ENCODE peak calls at places on chromosome 4, in eight cellular contexts. One of them, this sample, is unnamed. For H3K4me1, the result is how much of the 10 kb centered on the place peaks cover.

GRCh38 chr4:54882616-54883015 is 224.9 kb downstream of the KIT start:
- DNase-seq in fibroblast of lung: peak
- DNase-seq in upper lobe of right lung: no peak
- DNase-seq in uterus: no peak
- DNase-seq in adrenal gland: no peak
- DNase-seq in body of pancreas: no peak
- DNase-seq in mucosa of descending colon: no peak
- DNase-seq in sigmoid colon: no peak
- DNase-seq in this sample: no peak

GRCh38 chr4:76354517-76355473 is 48.3 kb downstream of the STBD1 start:
- DNase-seq in fibroblast of lung: no peak
- DNase-seq in upper lobe of right lung: no peak
- DNase-seq in uterus: no peak
- DNase-seq in adrenal gland: no peak
- DNase-seq in body of pancreas: no peak
- DNase-seq in mucosa of descending colon: peak
- DNase-seq in sigmoid colon: no peak
- DNase-seq in this sample: no peak

GRCh38 chr4:184896868-184897715 is 71.3 kb upstream of the ACSL1 start:
- DNase-seq in fibroblast of lung: no peak
- DNase-seq in upper lobe of right lung: peak
- DNase-seq in uterus: no peak
- DNase-seq in adrenal gland: no peak
- DNase-seq in body of pancreas: no peak
- DNase-seq in mucosa of descending colon: no peak
- DNase-seq in sigmoid colon: no peak
- DNase-seq in this sample: no peak

GRCh38 chr4:107037188-107037587 is 1.1 kb upstream of the DKK2 start:
- DNase-seq in fibroblast of lung: peak
- DNase-seq in upper lobe of right lung: peak
- DNase-seq in uterus: peak
- DNase-seq in adrenal gland: peak
- DNase-seq in body of pancreas: peak
- DNase-seq in mucosa of descending colon: peak
- DNase-seq in sigmoid colon: peak
- DNase-seq in this sample: peak

GRCh38 chr4:145565328-145565727 is 53.9 kb upstream of the MMAA start:
- DNase-seq in fibroblast of lung: no peak
- DNase-seq in upper lobe of right lung: no peak
- DNase-seq in uterus: no peak
- DNase-seq in adrenal gland: no peak
- DNase-seq in body of pancreas: no peak
- DNase-seq in mucosa of descending colon: no peak
- DNase-seq in sigmoid colon: no peak
- DNase-seq in this sample: no peak

GRCh38 chr4:54784188-54784671 is 126.5 kb downstream of the KIT start:
- DNase-seq in fibroblast of lung: peak
- DNase-seq in upper lobe of right lung: peak
- DNase-seq in uterus: peak
- DNase-seq in adrenal gland: peak
- DNase-seq in body of pancreas: peak
- DNase-seq in mucosa of descending colon: peak
- DNase-seq in sigmoid colon: peak
- DNase-seq in this sample: no peak

GRCh38 chr4:54904953-54905352 is 220.4 kb downstream of the KDR start:
- DNase-seq in fibroblast of lung: no peak
- DNase-seq in upper lobe of right lung: no peak
- DNase-seq in uterus: no peak
- DNase-seq in adrenal gland: no peak
- DNase-seq in body of pancreas: no peak
- DNase-seq in mucosa of descending colon: no peak
- DNase-seq in sigmoid colon: no peak
- DNase-seq in this sample: no peak

GRCh38 chr4:6826781-6827508 is 44.4 kb downstream of the KIAA0232 start:
- DNase-seq in fibroblast of lung: no peak
- DNase-seq in upper lobe of right lung: no peak
- DNase-seq in uterus: no peak
- DNase-seq in adrenal gland: no peak
- DNase-seq in body of pancreas: no peak
- DNase-seq in mucosa of descending colon: no peak
- DNase-seq in sigmoid colon: no peak
- DNase-seq in this sample: no peak

GRCh38 chr4:137881641-137882040 is 349.3 kb upstream of the PCDH18 start:
- DNase-seq in fibroblast of lung: no peak
- DNase-seq in upper lobe of right lung: no peak
- DNase-seq in uterus: no peak
- DNase-seq in adrenal gland: no peak
- DNase-seq in body of pancreas: no peak
- DNase-seq in mucosa of descending colon: no peak
- DNase-seq in sigmoid colon: no peak
- DNase-seq in this sample: no peak

GRCh38 chr4:107721436-107722090 is 1.5 kb upstream of the PAPSS1 start:
- DNase-seq in fibroblast of lung: no peak
- DNase-seq in upper lobe of right lung: peak
- DNase-seq in uterus: no peak
- DNase-seq in adrenal gland: no peak
- DNase-seq in body of pancreas: no peak
- DNase-seq in mucosa of descending colon: peak
- DNase-seq in sigmoid colon: no peak
- DNase-seq in this sample: peak

GRCh38 chr4:169724251-169724650 is 33.5 kb downstream of the HPF1 start:
- DNase-seq in fibroblast of lung: peak
- DNase-seq in upper lobe of right lung: no peak
- DNase-seq in uterus: no peak
- DNase-seq in adrenal gland: no peak
- DNase-seq in body of pancreas: no peak
- DNase-seq in mucosa of descending colon: no peak
- DNase-seq in sigmoid colon: no peak
- DNase-seq in this sample: no peak

GRCh38 chr4:9989918-9990635 is 31.2 kb downstream of the SLC2A9 start:
- DNase-seq in fibroblast of lung: no peak
- DNase-seq in upper lobe of right lung: no peak
- DNase-seq in uterus: no peak
- DNase-seq in adrenal gland: no peak
- DNase-seq in body of pancreas: no peak
- DNase-seq in mucosa of descending colon: no peak
- DNase-seq in sigmoid colon: no peak
- DNase-seq in this sample: peak

GRCh38 chr4:101756181-101756580 is 34.3 kb upstream of the BANK1 start:
- DNase-seq in fibroblast of lung: peak
- DNase-seq in upper lobe of right lung: no peak
- DNase-seq in uterus: no peak
- DNase-seq in adrenal gland: no peak
- DNase-seq in body of pancreas: no peak
- DNase-seq in mucosa of descending colon: no peak
- DNase-seq in sigmoid colon: no peak
- DNase-seq in this sample: no peak

GRCh38 chr4:88765729-88766128 is 68.1 kb upstream of the NAP1L5 start:
- DNase-seq in fibroblast of lung: peak
- DNase-seq in upper lobe of right lung: no peak
- DNase-seq in uterus: no peak
- DNase-seq in adrenal gland: peak
- DNase-seq in body of pancreas: no peak
- DNase-seq in mucosa of descending colon: no peak
- DNase-seq in sigmoid colon: no peak
- DNase-seq in this sample: no peak

GRCh38 chr4:103012085-103012484 is 7.4 kb downstream of the SLC9B1 start:
- DNase-seq in fibroblast of lung: peak
- DNase-seq in upper lobe of right lung: no peak
- DNase-seq in uterus: no peak
- DNase-seq in adrenal gland: no peak
- DNase-seq in body of pancreas: no peak
- DNase-seq in mucosa of descending colon: peak
- DNase-seq in sigmoid colon: no peak
- DNase-seq in this sample: no peak

GRCh38 chr4:153651041-153651960 is 32.8 kb upstream of the TLR2 start:
- DNase-seq in fibroblast of lung: no peak
- DNase-seq in upper lobe of right lung: peak
- DNase-seq in uterus: no peak
- DNase-seq in adrenal gland: peak
- DNase-seq in body of pancreas: no peak
- DNase-seq in mucosa of descending colon: peak
- DNase-seq in sigmoid colon: peak
- DNase-seq in this sample: no peak

GRCh38 chr4:102684605-102685052 is 76.1 kb downstream of the MANBA start:
- DNase-seq in fibroblast of lung: peak
- DNase-seq in upper lobe of right lung: no peak
- DNase-seq in uterus: no peak
- DNase-seq in adrenal gland: no peak
- DNase-seq in body of pancreas: no peak
- DNase-seq in mucosa of descending colon: no peak
- DNase-seq in sigmoid colon: no peak
- DNase-seq in this sample: no peak

GRCh38 chr4:16977081-16977480 is 78.6 kb upstream of the LDB2 start:
- DNase-seq in fibroblast of lung: no peak
- DNase-seq in upper lobe of right lung: no peak
- DNase-seq in uterus: no peak
- DNase-seq in adrenal gland: no peak
- DNase-seq in body of pancreas: no peak
- DNase-seq in mucosa of descending colon: no peak
- DNase-seq in sigmoid colon: no peak
- DNase-seq in this sample: no peak

GRCh38 chr4:150789864-150790263 is 207.9 kb downstream of the MAB21L2 start:
- DNase-seq in fibroblast of lung: no peak
- DNase-seq in upper lobe of right lung: no peak
- DNase-seq in uterus: no peak
- DNase-seq in adrenal gland: no peak
- DNase-seq in body of pancreas: no peak
- DNase-seq in mucosa of descending colon: no peak
- DNase-seq in sigmoid colon: no peak
- DNase-seq in this sample: no peak

GRCh38 chr4:76740866-76741662 is 156.9 kb downstream of the SOWAHB start:
- DNase-seq in fibroblast of lung: no peak
- DNase-seq in upper lobe of right lung: peak
- DNase-seq in uterus: no peak
- DNase-seq in adrenal gland: no peak
- DNase-seq in body of pancreas: no peak
- DNase-seq in mucosa of descending colon: no peak
- DNase-seq in sigmoid colon: no peak
- DNase-seq in this sample: no peak

GRCh38 chr4:125316781-125317525 is 2.2 kb downstream of the FAT4 start:
- DNase-seq in fibroblast of lung: peak
- DNase-seq in upper lobe of right lung: peak
- DNase-seq in uterus: peak
- DNase-seq in adrenal gland: peak
- DNase-seq in body of pancreas: no peak
- DNase-seq in mucosa of descending colon: no peak
- DNase-seq in sigmoid colon: peak
- DNase-seq in this sample: peak
- H3K4me3 ChIP-seq in fibroblast of lung: peak
- H3K4me3 ChIP-seq in upper lobe of right lung: peak
- H3K4me3 ChIP-seq in uterus: peak
- H3K4me3 ChIP-seq in adrenal gland: peak
- H3K4me3 ChIP-seq in body of pancreas: no peak
- H3K4me3 ChIP-seq in mucosa of descending colon: peak
- H3K4me3 ChIP-seq in sigmoid colon: peak
- H3K4me3 ChIP-seq in this sample: peak

GRCh38 chr4:94757192-94758140 is at the start of gene BMPR1B:
- DNase-seq in fibroblast of lung: peak
- DNase-seq in upper lobe of right lung: no peak
- DNase-seq in uterus: peak
- DNase-seq in adrenal gland: no peak
- DNase-seq in body of pancreas: peak
- DNase-seq in mucosa of descending colon: peak
- DNase-seq in sigmoid colon: no peak
- DNase-seq in this sample: peak
- TF ChIP-seq CTCF in fibroblast of lung: peak
- TF ChIP-seq CTCF in upper lobe of right lung: no peak
- TF ChIP-seq CTCF in uterus: no peak
- TF ChIP-seq CTCF in adrenal gland: no peak
- TF ChIP-seq CTCF in body of pancreas: no peak
- TF ChIP-seq CTCF in mucosa of descending colon: no peak
- TF ChIP-seq CTCF in sigmoid colon: no peak
- TF ChIP-seq CTCF in this sample: no peak

DNA sequence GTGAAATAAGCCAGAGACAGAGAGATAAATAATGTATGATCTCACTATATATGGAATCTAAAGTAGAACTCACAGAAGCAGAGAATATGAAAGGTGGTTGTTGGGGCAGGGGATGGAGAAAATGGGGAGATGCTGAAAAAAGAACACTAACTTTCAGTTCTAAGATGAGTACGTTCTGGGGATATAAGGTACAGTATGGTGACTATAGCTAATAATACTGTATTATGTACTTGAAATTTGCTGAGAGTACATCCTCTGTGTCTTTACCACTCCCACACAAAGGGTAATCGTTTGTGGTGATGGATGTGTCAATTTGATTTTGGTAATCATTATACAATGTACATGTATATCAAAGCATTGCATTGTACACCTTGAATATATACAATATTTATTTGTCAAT is 6.6 kb downstream of the FBXL5 start:
- DNase-seq in fibroblast of lung: no peak
- DNase-seq in upper lobe of right lung: no peak
- DNase-seq in uterus: no peak
- DNase-seq in adrenal gland: no peak
- DNase-seq in body of pancreas: no peak
- DNase-seq in mucosa of descending colon: no peak
- DNase-seq in sigmoid colon: no peak
- DNase-seq in this sample: no peak
- H3K4me1 ChIP-seq in fibroblast of lung: under half
- H3K4me1 ChIP-seq in upper lobe of right lung: half or more
- H3K4me1 ChIP-seq in uterus: under half
- H3K4me1 ChIP-seq in adrenal gland: half or more
- H3K4me1 ChIP-seq in body of pancreas: under half
- H3K4me1 ChIP-seq in mucosa of descending colon: under half
- H3K4me1 ChIP-seq in sigmoid colon: half or more
- H3K4me1 ChIP-seq in this sample: under half

GRCh38 chr4:180770265-180770664 is 1472.9 kb upstream of the TENM3 start:
- DNase-seq in fibroblast of lung: no peak
- DNase-seq in upper lobe of right lung: no peak
- DNase-seq in uterus: no peak
- DNase-seq in adrenal gland: no peak
- DNase-seq in body of pancreas: no peak
- DNase-seq in mucosa of descending colon: no peak
- DNase-seq in sigmoid colon: no peak
- DNase-seq in this sample: no peak

GRCh38 chr4:180768610-180769009 is 1474.6 kb upstream of the TENM3 start:
- DNase-seq in fibroblast of lung: no peak
- DNase-seq in upper lobe of right lung: no peak
- DNase-seq in uterus: no peak
- DNase-seq in adrenal gland: no peak
- DNase-seq in body of pancreas: no peak
- DNase-seq in mucosa of descending colon: no peak
- DNase-seq in sigmoid colon: no peak
- DNase-seq in this sample: no peak

GRCh38 chr4:180766903-180767302 is 1476.3 kb upstream of the TENM3 start:
- DNase-seq in fibroblast of lung: peak
- DNase-seq in upper lobe of right lung: no peak
- DNase-seq in uterus: no peak
- DNase-seq in adrenal gland: no peak
- DNase-seq in body of pancreas: no peak
- DNase-seq in mucosa of descending colon: no peak
- DNase-seq in sigmoid colon: no peak
- DNase-seq in this sample: peak

DNA sequence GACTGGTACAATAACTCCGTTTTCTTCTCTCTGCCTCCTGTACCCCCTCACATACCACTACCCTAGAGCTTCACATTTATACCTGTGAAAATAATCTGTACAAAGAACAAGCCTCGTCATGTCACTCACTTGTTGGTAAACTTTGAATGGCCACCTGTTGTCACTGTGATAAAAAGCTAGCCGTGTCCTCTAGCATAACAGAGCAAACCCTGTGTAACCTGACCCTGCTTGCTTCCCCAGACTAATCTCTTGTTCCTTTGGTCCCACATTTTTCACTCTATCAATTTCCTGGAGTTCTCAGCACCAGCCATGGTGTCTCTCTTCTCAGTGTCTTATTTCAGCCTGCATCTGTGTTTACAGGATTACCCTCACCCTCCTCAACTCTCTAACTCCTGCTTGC is 1475.9 kb upstream of the TENM3 start:
- DNase-seq in fibroblast of lung: no peak
- DNase-seq in upper lobe of right lung: no peak
- DNase-seq in uterus: no peak
- DNase-seq in adrenal gland: no peak
- DNase-seq in body of pancreas: no peak
- DNase-seq in mucosa of descending colon: no peak
- DNase-seq in sigmoid colon: no peak
- DNase-seq in this sample: peak
- H3K4me3 ChIP-seq in fibroblast of lung: no peak
- H3K4me3 ChIP-seq in upper lobe of right lung: no peak
- H3K4me3 ChIP-seq in uterus: no peak
- H3K4me3 ChIP-seq in adrenal gland: no peak
- H3K4me3 ChIP-seq in body of pancreas: no peak
- H3K4me3 ChIP-seq in mucosa of descending colon: no peak
- H3K4me3 ChIP-seq in sigmoid colon: no peak
- H3K4me3 ChIP-seq in this sample: peak